ENCODE peak calls at places on chromosomes 7 and 10, in eight cellular contexts. P is Peyer's patch; W is stimulated activated CD4-positive, alpha-beta T cell treated with anti-CD3 and anti-CD28 coated beads, Interleukin-2, amount 100 ng/mL, for 48 hours; A is CD4-positive, alpha-beta T cell; R is EH; H is activated T-helper 1 cell treated with anti-CD3 and anti-CD28 coated beads, Interleukin-12 subunit alpha, Interleukin-12 subunit beta, Interleukin-2, Interleukin-4 antibody, amounts not matched to agents 30 ng/mL and 10 ng/mL and 1 ng/mL, durations not matched to agents 14 hours and 24 hours and 36 hours; Y is AG09319; C is substantia nigra. G is an unnamed sample.

GRCh38 chr10:44352316-44353127 is 32.4 kb downstream of the CXCL12 start:
- DNase-seq in P (peak), W (no peak), A (no peak), R (peak), H (no peak), Y (no peak), C (no peak), G (no peak)

GRCh38 chr7:26850193-26850651 is 14.2 kb downstream of the SKAP2 start:
- DNase-seq in P (no peak), W (no peak), A (no peak), R (peak), H (no peak), Y (no peak), C (no peak), G (no peak)

GRCh38 chr7:95199779-95200558 is 124.4 kb downstream of the PON1 start:
- DNase-seq in P (no peak), W (no peak), A (no peak), R (peak), H (no peak), Y (no peak), C (peak), G (no peak)

GRCh38 chr7:157581740-157582139 is 244.9 kb downstream of the DNAJB6 start:
- DNase-seq in P (no peak), W (no peak), A (no peak), R (no peak), H (no peak), Y (no peak), C (no peak), G (no peak)

GRCh38 chr10:88986549-88987242 is 3.9 kb upstream of the FAS start:
- DNase-seq in P (no peak), W (no peak), A (no peak), R (peak), H (no peak), Y (no peak), C (no peak), G (no peak)

GRCh38 chr7:154375956-154376355 is 323.8 kb downstream of the DPP6 start:
- DNase-seq in P (no peak), W (no peak), A (no peak), R (no peak), H (no peak), Y (no peak), C (no peak), G (no peak)

GRCh38 chr7:55120501-55121198 is 101.8 kb downstream of the EGFR start:
- DNase-seq in P (no peak), W (no peak), A (no peak), R (peak), H (no peak), Y (no peak), C (no peak), G (peak)

GRCh38 chr7:4066206-4066605 is 615.9 kb upstream of the FOXK1 start:
- DNase-seq in P (no peak), W (no peak), A (no peak), R (no peak), H (no peak), Y (no peak), C (no peak), G (no peak)

GRCh38 chr10:114402871-114403544 is 1.3 kb downstream of the AFAP1L2 start:
- DNase-seq in P (no peak), W (no peak), A (no peak), R (peak), H (no peak), Y (no peak), C (no peak), G (no peak)